ENCODE peak calls at places on chromosomes 11 and 22, in four cellular contexts. N is MM.1S, L is heart right ventricle, S is lung. D is an unnamed sample. For H3K9me3, the result is how much of the 10 kb centered on the place peaks cover.

GRCh38 chr11:46601129-46601528 is 7.3 kb upstream of the AMBRA1 start:
- DNase-seq in S (no peak), L (no peak), N (no peak), D (no peak)

GRCh38 chr11:100808904-100809491 is 121.9 kb downstream of the ARHGAP42 start:
- DNase-seq in S (no peak), N (no peak), L (no peak), D (no peak)

GRCh38 chr22:26986884-26987283 is 329.5 kb downstream of the MIAT start:
- DNase-seq in N (no peak), L (no peak), S (no peak), D (no peak)

GRCh38 chr11:120182790-120183491 is 27.9 kb upstream of the OAF start:
- DNase-seq in N (no peak), L (peak), S (peak), D (peak)

GRCh38 chr11:123030517-123030916 is 31.4 kb downstream of the HSPA8 start:
- DNase-seq in S (no peak), L (no peak), N (no peak), D (no peak)

GRCh38 chr11:57349491-57350274 is 11.5 kb downstream of the P2RX3 start:
- DNase-seq in L (peak), S (peak), N (peak), D (peak)

GRCh38 chr11:124194696-124195418 is 11.7 kb downstream of the OR10D3 start:
- DNase-seq in S (peak), N (peak), L (no peak), D (peak)

GRCh38 chr22:27930246-27931060 is 11.4 kb upstream of the PITPNB start:
- DNase-seq in N (no peak), S (no peak), L (no peak), D (peak)

GRCh38 chr11:73576226-73576625 is 21.7 kb downstream of the FAM168A start:
- DNase-seq in S (no peak), L (no peak), N (no peak), D (no peak)

GRCh38 chr11:96028746-96029145 is 104.8 kb upstream of the MTMR2 start:
- DNase-seq in L (no peak), S (no peak), N (no peak), D (no peak)

GRCh38 chr11:1878134-1879031 is 13.3 kb downstream of the PRR33 start:
- DNase-seq in N (no peak), L (peak), S (no peak), D (no peak)

GRCh38 chr11:68687986-68688385 is 3.6 kb downstream of the GAL start:
- DNase-seq in S (no peak), N (no peak), L (no peak), D (no peak)

GRCh38 chr11:124656759-124657627 is 16.5 kb downstream of the SIAE start:
- DNase-seq in L (no peak), S (no peak), N (no peak), D (peak)

GRCh38 chr11:114762437-114762836 is 84.1 kb downstream of the NXPE2 start:
- DNase-seq in L (peak), N (no peak), S (peak), D (peak)
- TF ChIP-seq CTCF in L (peak), N (no peak), S (peak), D (peak)

DNA sequence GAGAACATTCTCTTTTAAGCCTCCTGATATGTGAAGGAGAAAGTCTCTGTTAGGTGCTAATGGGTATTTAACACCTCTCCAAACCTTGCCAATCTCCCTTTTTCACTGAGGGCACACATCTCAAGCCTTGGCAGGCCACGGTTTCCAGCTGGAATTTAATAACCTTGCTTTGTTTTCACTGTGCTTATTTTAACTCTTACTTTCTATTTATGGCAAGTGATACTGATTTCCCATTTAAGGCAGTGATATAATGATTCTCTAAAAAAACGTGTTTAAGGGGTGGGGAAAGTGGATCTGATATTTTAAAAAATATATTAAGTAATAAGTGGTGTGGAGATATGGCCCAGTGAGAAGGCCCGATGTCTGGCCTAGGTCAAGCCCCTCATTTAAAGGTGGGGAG is 1.1 kb upstream of the RASD2 start:
- DNase-seq in N (no peak), L (no peak), S (no peak), D (no peak)
- H3K4me3 ChIP-seq in N (peak), L (no peak), S (no peak), D (peak)

DNA sequence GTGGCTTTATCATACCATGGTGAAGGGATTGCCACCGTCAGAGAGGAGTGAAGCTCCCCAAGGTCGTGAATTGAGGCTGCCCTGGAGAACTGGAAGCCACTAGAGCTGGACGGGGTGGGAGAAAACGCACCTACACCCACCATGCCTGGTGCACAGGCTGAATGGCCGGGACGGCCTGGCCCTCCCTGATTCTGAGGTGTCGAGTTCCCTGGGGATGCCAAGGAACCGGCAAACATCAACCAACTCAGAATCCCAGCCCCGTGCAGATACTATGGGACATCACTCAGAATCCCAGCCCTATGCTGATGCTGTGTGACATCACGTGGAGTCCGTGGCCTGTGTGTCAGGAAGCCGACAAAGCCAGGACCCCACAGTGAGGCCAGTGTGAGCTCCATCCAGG is 650.0 kb downstream of the BRD1 start:
- DNase-seq in N (no peak), S (no peak), L (no peak), D (no peak)
- H3K9me3 ChIP-seq in N (under half), S (under half), L (under half), D (under half)

GRCh38 chr11:2977113-2977512 is 15.0 kb downstream of the NAP1L4 start:
- DNase-seq in N (no peak), S (no peak), L (no peak), D (no peak)

GRCh38 chr11:2974272-2974671 is 17.9 kb downstream of the NAP1L4 start:
- DNase-seq in N (no peak), L (no peak), S (no peak), D (no peak)

GRCh38 chr11:2976289-2977063 is 15.7 kb downstream of the NAP1L4 start:
- DNase-seq in S (no peak), L (no peak), N (no peak), D (no peak)

GRCh38 chr11:2980168-2980840 is 11.8 kb downstream of the NAP1L4 start:
- DNase-seq in N (no peak), S (no peak), L (no peak), D (no peak)

GRCh38 chr11:2975594-2975993 is 16.5 kb downstream of the NAP1L4 start:
- DNase-seq in N (peak), L (peak), S (no peak), D (peak)
- TF ChIP-seq CTCF in N (peak), L (peak), S (no peak), D (peak)

GRCh38 chr11:111236355-111236754 is 9.2 kb upstream of the POU2AF2 start:
- DNase-seq in N (no peak), L (no peak), S (no peak), D (no peak)
- H3K4me3 ChIP-seq in N (no peak), L (no peak), S (no peak), D (no peak)

GRCh38 chr11:128862421-128862820 is 4.7 kb downstream of the KCNJ1 start:
- DNase-seq in S (no peak), N (no peak), L (no peak), D (no peak)
- H3K9me3 ChIP-seq in S (under half), N (under half), L (under half), D (under half)

GRCh38 chr11:12016246-12016645 is 7.8 kb upstream of the DKK3 start:
- DNase-seq in N (no peak), L (no peak), S (no peak), D (peak)
- TF ChIP-seq CTCF in N (no peak), L (no peak), S (no peak), D (peak)